ENCODE peak calls at places on chromosomes 3 and 15, in five cellular contexts. J is lower lobe of right lung, G is stomach, O is HepG2, U is DND-41. N is an unnamed sample. For H3K4me1, the result is how much of the 10 kb centered on the place peaks cover.

GRCh38 chr15:100244796-100245495 is 96.8 kb downstream of the ADAMTS17 start:
- DNase-seq in J (no peak), G (no peak), O (no peak), U (no peak), N (no peak)

GRCh38 chr3:43753743-43754142 is 63.0 kb downstream of the ABHD5 start:
- DNase-seq in J (no peak), G (no peak), O (no peak), U (no peak), N (no peak)

GRCh38 chr15:98801234-98801561 is 152.9 kb downstream of the IGF1R start:
- DNase-seq in J (no peak), G (no peak), O (no peak), U (peak), N (no peak)

GRCh38 chr3:117441851-117442250 is 732.3 kb downstream of the TUSC7 start:
- DNase-seq in J (no peak), G (no peak), O (no peak), U (no peak), N (no peak)

GRCh38 chr15:71195242-71195641 is 80.0 kb downstream of the THSD4 start:
- DNase-seq in J (no peak), G (no peak), O (no peak), U (no peak), N (no peak)

GRCh38 chr15:53462631-53463030 is 296.8 kb downstream of the WDR72 start:
- DNase-seq in J (no peak), G (no peak), O (no peak), U (no peak), N (no peak)

GRCh38 chr15:93362821-93363220 is 273.8 kb upstream of the RGMA start:
- DNase-seq in J (no peak), G (no peak), O (no peak), U (no peak), N (no peak)

GRCh38 chr3:73056365-73057150 is 4.9 kb upstream of the EBLN2 start:
- DNase-seq in J (no peak), G (no peak), O (peak), U (no peak), N (peak)

GRCh38 chr3:119175869-119176756 is 2.7 kb downstream of the UPK1B start:
- DNase-seq in J (no peak), G (peak), O (no peak), U (no peak), N (no peak)

GRCh38 chr3:133610031-133610430 is 36.5 kb downstream of the CDV3 start:
- DNase-seq in J (no peak), G (no peak), O (no peak), U (no peak), N (no peak)

GRCh38 chr3:16866447-16867025 is 18.2 kb upstream of the PLCL2 start:
- DNase-seq in J (no peak), G (no peak), O (no peak), U (peak), N (no peak)

GRCh38 chr15:71125831-71126453 is 10.7 kb downstream of the THSD4 start:
- DNase-seq in J (no peak), G (no peak), O (peak), U (no peak), N (no peak)

GRCh38 chr3:148044141-148044540 is 635.0 kb downstream of the ZIC1 start:
- DNase-seq in J (no peak), G (no peak), O (no peak), U (no peak), N (no peak)

GRCh38 chr3:155805204-155805801 is 775 bp downstream of the C3orf33 start:
- DNase-seq in J (peak), G (peak), O (peak), U (no peak), N (peak)

GRCh38 chr3:58536501-58537411 is at the start of gene ACOX2:
- DNase-seq in J (peak), G (peak), O (no peak), U (no peak), N (no peak)

GRCh38 chr3:197501879-197502620 is 53.7 kb downstream of the BDH1 start:
- DNase-seq in J (peak), G (peak), O (peak), U (peak), N (no peak)

GRCh38 chr3:13018039-13018431 is 55.2 kb downstream of the IQSEC1 start:
- DNase-seq in J (peak), G (no peak), O (no peak), U (no peak), N (no peak)

GRCh38 chr3:29181872-29182271 is 99.0 kb upstream of the RBMS3 start:
- DNase-seq in J (no peak), G (no peak), O (no peak), U (no peak), N (no peak)

GRCh38 chr3:29181149-29181780 is 99.6 kb upstream of the RBMS3 start:
- DNase-seq in J (no peak), G (no peak), O (peak), U (no peak), N (no peak)

GRCh38 chr3:29185706-29186105 is 95.2 kb upstream of the RBMS3 start:
- DNase-seq in J (no peak), G (no peak), O (no peak), U (no peak), N (no peak)

GRCh38 chr3:29186131-29186599 is 94.7 kb upstream of the RBMS3 start:
- DNase-seq in J (no peak), G (no peak), O (no peak), U (no peak), N (no peak)

DNA sequence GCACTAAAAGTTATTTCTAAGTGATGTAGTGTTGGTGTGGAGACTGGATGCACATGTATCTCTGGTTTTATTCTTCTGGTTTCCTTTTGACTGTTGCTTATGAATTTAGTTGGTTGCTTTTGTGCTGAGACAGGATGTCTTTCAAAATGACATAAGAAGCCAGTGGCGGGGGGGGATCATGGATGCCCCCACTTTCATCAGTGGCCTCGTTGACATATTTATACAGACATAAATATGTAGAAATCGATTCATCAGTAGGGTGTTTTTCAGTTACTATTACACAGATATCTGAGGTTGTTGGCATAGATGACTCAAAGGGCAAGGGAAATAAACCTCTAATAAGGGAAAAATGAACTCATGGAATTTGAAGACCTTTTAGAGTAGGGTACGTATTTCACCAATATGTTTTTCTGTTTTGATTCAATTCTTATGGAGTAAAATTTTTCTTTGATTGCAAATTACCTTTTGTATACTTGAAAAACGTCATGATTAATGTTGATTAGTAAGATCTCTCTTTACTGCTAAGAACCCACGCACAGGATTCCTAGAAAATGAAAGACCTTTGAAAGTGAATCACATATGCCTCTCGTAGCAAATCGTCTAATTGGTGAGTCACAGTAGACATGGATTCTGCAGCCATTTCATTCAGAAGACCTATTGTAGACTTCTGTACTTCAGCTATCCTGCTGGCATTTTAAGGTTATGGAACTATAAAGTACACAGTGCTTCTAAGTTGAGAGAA is 97.4 kb upstream of the RBMS3 start:
- DNase-seq in J (no peak), G (no peak), O (no peak), U (no peak), N (no peak)
- H3K4me1 ChIP-seq in J (under half), G (under half), O (under half), U (under half), N (under half)

DNA sequence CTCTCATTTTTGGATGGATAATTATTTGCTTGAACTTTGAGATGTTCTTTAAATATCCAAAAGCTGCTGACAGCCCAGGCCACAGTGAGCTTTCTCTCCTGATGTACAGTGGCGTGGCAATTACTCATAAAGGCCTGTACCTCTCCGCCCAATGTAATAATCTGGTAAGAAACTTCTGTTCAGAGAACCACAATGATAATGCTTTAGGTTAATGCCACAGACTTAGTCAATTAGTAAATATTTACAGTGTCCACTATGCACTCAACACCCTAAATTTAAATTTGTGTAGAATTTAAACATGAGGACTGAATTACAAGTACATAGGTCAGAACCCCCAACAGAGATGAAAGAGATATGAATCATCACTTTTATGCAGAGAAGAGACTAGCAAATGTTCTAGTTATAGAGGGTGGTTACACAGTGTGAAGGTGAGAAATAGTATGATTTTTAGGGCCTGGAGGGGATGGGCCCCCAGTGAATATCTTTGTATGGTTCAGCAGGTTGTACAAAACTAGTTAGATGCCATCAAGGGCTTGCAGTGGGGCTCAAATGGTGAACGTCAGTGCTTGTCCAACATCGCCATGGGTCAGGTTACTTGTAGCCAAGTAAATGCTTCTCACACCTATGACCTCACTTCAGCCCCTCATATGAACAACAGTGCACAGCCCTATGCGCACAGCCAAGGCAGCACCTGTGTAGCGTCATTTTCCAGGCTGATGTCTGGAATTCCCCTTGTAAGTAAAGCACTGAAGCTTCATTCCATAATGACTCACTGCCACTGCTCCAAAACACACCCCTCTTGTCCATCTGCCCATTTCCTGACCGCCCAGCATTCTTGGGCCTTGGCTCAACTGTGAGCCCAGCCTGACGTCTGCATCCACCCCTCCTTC is 13.3 kb downstream of the ABHD2 start:
- DNase-seq in J (peak), G (peak), O (peak), U (no peak), N (no peak)
- H3K27ac ChIP-seq in J (peak), G (peak), O (peak), U (no peak), N (no peak)

GRCh38 chr3:52830535-52831258 is at the start of gene ITIH4:
- DNase-seq in J (no peak), G (no peak), O (no peak), U (no peak), N (no peak)

GRCh38 chr3:52829482-52829881 is 990 bp downstream of the ITIH4 start:
- DNase-seq in J (no peak), G (no peak), O (no peak), U (no peak), N (no peak)

GRCh38 chr3:52827866-52828376 is 2.6 kb downstream of the ITIH4 start:
- DNase-seq in J (no peak), G (peak), O (peak), U (no peak), N (no peak)

GRCh38 chr3:52829906-52830463 is 487 bp downstream of the ITIH4 start:
- DNase-seq in J (no peak), G (no peak), O (no peak), U (no peak), N (no peak)

DNA sequence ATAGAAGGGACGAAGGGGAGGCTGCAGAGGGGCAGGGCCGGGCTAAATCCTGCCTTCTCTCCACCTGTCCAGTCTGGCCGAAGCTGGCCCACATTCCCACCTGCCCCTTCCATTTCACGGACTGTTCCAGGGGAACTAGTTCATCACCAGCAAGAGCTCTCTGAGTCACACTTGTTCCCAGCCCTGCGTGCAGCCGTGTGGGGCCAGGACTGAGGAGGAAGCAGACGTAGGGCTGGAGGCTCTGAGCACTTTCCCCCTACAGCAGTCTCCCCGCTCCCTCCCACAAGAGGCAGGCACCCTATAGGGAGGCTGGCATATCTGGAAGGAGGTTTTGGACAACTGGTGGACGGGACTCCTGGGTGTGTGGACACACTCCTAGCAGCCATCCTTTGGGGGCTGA is 3.0 kb downstream of the ITIH4 start:
- DNase-seq in J (no peak), G (no peak), O (no peak), U (no peak), N (no peak)
- H3K4me1 ChIP-seq in J (under half), G (under half), O (half or more), U (under half), N (under half)

DNA sequence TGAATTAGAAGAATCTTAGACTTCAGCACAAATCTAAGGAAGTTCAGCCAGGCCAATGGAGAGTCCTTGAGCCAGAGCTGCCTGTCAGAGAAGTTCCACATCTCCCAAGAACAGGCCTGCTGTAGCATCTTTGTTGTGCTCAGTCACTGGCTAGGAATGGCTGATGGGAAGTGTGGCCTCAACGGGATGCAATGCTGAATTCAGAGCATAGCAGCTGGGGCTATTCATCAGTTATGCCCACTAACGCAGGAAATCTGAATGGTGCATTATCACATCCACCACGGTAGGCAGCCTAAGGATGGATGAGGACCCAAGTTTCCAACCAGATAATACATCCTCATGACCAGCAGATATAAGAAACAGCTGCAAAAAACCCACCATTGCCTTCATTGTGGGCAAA is 3.2 kb upstream of the EIF1B start:
- DNase-seq in J (no peak), G (no peak), O (no peak), U (no peak), N (no peak)
- H3K27ac ChIP-seq in J (no peak), G (no peak), O (no peak), U (no peak), N (no peak)

GRCh38 chr3:104715972-104716371 is 650.7 kb upstream of the ALCAM start:
- DNase-seq in J (no peak), G (no peak), O (no peak), U (no peak), N (no peak)
- H3K4me1 ChIP-seq in J (under half), G (under half), O (under half), U (under half), N (under half)

GRCh38 chr15:24861014-24861690 is 93.6 kb upstream of the SNRPN start:
- DNase-seq in J (no peak), G (no peak), O (no peak), U (no peak), N (no peak)

GRCh38 chr15:24856397-24857093 is 98.2 kb upstream of the SNRPN start:
- DNase-seq in J (no peak), G (no peak), O (no peak), U (no peak), N (no peak)

GRCh38 chr15:24857094-24857437 is 97.7 kb upstream of the SNRPN start:
- DNase-seq in J (no peak), G (no peak), O (no peak), U (no peak), N (no peak)

GRCh38 chr15:24858737-24859601 is 95.8 kb upstream of the SNRPN start:
- DNase-seq in J (no peak), G (no peak), O (no peak), U (no peak), N (no peak)

DNA sequence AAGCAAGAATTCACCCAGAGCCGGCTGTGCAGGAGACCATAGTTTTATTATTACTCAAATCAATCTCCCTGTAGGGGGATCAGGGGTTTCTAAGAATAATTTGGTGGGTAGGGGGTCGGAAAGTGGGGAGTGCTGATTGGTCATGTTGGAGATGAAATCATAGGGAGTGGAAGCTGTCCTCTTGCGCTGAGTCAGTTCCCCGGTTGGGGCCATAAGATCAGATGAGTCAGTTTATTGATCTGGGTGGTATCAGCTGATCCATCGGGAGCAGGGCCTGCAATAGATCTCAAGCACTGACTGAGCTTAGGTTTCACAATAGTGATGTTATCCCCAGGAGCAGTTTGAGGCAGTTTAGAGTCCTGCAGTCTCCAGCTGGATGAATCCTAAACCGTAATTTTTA is 97.0 kb upstream of the SNRPN start:
- DNase-seq in J (no peak), G (no peak), O (no peak), U (no peak), N (no peak)
- H3K27ac ChIP-seq in J (no peak), G (no peak), O (no peak), U (no peak), N (no peak)

DNA sequence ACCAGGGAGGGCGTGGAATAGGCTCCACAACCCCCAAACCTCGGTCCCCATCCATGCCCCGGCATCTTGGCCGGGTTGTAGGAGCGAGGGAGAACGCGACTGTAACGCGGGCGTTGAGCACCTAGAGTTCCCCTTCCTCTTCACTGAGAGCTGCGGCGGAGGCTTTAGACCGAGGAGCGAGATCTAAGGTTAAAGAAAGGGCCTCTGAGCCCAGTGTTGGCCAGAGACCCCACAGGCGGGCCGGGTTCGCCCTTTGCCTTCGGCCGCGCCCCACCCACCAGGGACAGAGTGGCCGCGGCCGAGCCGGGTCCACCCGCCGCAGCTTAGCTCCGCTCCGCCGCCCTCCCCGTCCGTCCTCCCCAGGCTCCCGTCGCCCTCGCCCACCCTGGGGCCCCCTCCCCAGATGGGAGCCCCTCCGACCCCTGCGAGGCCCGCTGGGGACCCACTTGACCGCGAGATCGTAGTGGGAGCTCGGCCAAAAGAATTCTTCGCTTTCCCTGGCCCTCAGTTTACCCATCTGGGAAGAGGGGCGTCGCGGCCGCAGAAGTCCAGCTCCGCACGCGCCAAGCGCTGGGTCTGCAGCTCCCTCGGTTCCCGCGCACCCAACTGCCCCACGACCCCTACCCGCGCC is 425 bp downstream of the ANPEP start:
- DNase-seq in J (peak), G (peak), O (no peak), U (no peak), N (no peak)
- H3K4me1 ChIP-seq in J (under half), G (under half), O (half or more), U (under half), N (under half)

N was measured in CD8-positive, alpha-beta memory T cell.